ENCODE peak calls at places on chromosomes 7 and 10, in eight cellular contexts. C is gastrocnemius medialis; R is colonic mucosa; F is testis; K is HL-60; X is CD4-positive, alpha-beta memory T cell; G is SJSA1; D is iPS DF 6.9. H is an unnamed sample.

GRCh38 chr10:87696922-87697714 is 37.4 kb downstream of the PAPSS2 start:
- DNase-seq in C (no peak), R (peak; percentile 64), F (no peak), K (no peak), X (peak; percentile 32), G (no peak), D (no peak), H (no peak)

GRCh38 chr10:1398626-1399410 is 338.5 kb downstream of the ADARB2 start:
- DNase-seq in C (no peak), R (peak; percentile 4), F (peak; percentile 9), K (no peak), X (no peak), G (peak; percentile 17), D (no peak), H (no peak)

GRCh38 chr7:2041496-2042367 is 191.0 kb downstream of the MAD1L1 start:
- DNase-seq in C (no peak), R (no peak), F (no peak), K (no peak), X (no peak), G (no peak), D (no peak), H (peak; percentile 4)

GRCh38 chr7:94313926-94314325 is 80.8 kb upstream of the COL1A2 start:
- DNase-seq in C (no peak), R (no peak), F (no peak), K (no peak), X (no peak), G (no peak), D (no peak), H (no peak)

GRCh38 chr7:84117304-84117703 is 77.3 kb downstream of the SEMA3A start:
- DNase-seq in C (no peak), R (no peak), F (no peak), K (no peak), X (no peak), G (no peak), D (no peak), H (no peak)

GRCh38 chr7:95845007-95845406 is 72.7 kb downstream of the DYNC1I1 start:
- DNase-seq in C (no peak), R (no peak), F (no peak), K (no peak), X (no peak), G (no peak), D (no peak), H (no peak)

GRCh38 chr10:28796606-28797512 is 119.5 kb downstream of the BAMBI start:
- DNase-seq in C (no peak), R (no peak), F (peak; percentile 60), K (no peak), X (no peak), G (peak; percentile 70), D (no peak), H (peak; percentile 59)

GRCh38 chr7:151439855-151440798 is at the start of gene CRYGN:
- DNase-seq in C (no peak), R (no peak), F (no peak), K (no peak), X (no peak), G (no peak), D (no peak), H (peak; percentile 47)

GRCh38 chr10:122643931-122644534 is 55.6 kb downstream of the C10orf120 start:
- DNase-seq in C (no peak), R (no peak), F (no peak), K (no peak), X (no peak), G (no peak), D (no peak), H (no peak)

GRCh38 chr7:1229956-1230355 is 2.7 kb upstream of the UNCX start:
- DNase-seq in C (no peak), R (no peak), F (no peak), K (no peak), X (no peak), G (no peak), D (no peak), H (no peak)

GRCh38 chr7:3867847-3868246 is 566.8 kb downstream of the SDK1 start:
- DNase-seq in C (no peak), R (peak; percentile 31), F (no peak), K (no peak), X (no peak), G (no peak), D (no peak), H (peak; percentile 23)

GRCh38 chr7:12951397-12951801 is 264.0 kb downstream of the ARL4A start:
- DNase-seq in C (no peak), R (no peak), F (no peak), K (no peak), X (no peak), G (no peak), D (no peak), H (no peak)

DNA sequence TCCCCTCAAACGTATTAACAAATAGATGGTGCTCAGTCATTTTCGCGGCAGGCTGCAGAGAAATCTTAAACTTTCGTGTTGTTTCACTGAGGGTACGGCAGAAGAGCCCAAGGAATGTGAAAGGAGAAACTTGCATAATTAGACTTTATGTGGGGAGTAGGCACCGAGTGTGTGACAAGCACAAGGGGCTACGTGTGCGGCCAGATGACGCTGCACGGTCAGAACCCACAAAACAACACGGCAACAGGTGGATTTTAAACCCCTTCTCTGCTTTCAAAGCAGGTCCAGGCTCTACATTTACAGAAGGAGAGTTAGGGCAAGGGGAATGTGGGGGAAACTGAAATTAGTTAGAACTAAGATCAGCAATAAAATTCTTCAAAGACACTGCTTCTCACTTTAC is 401 bp upstream of the UCN3 start:
- DNase-seq in C (no peak), R (no peak), F (no peak), K (no peak), X (no peak), G (no peak), D (no peak), H (no peak)
- H3K27me3 ChIP-seq in C (peaks cover 30% of the 10 kb centered on the region), R (no peaks in the 10 kb centered on the region), F (no peaks in the 10 kb centered on the region), K (no peaks in the 10 kb centered on the region), X (no peaks in the 10 kb centered on the region), G (peaks cover 22% of the 10 kb centered on the region), D (no peaks in the 10 kb centered on the region), H (peaks cover 10% of the 10 kb centered on the region)

DNA sequence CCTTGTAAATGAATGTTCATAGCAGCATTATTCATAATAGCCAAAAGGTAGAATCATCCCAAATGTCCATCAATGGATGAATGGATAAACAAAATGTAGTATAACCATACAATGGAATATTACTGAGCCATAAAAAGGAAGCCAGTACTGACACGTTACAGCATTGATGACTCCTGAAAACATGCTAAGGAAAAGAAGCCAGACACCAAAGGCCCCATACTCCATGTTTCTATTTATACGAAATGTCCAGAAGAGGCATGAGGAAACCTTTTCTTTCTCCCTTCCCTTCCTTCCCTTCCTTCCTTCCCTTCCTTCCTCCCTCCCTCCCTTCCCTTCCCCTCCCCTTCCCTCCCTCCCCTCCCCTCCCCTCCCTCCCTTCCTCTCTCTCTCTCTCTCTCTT is 131.9 kb downstream of the JAZF1 start:
- DNase-seq in C (no peak), R (no peak), F (no peak), K (no peak), X (no peak), G (no peak), D (no peak), H (no peak)
- H3K27me3 ChIP-seq in C (no peaks in the 10 kb centered on the region), R (no peaks in the 10 kb centered on the region), F (no peaks in the 10 kb centered on the region), K (no peaks in the 10 kb centered on the region), X (no peaks in the 10 kb centered on the region), G (no peaks in the 10 kb centered on the region), D (no peaks in the 10 kb centered on the region), H (no peaks in the 10 kb centered on the region)

GRCh38 chr7:101382937-101383336 is 20.3 kb downstream of the COL26A1 start:
- DNase-seq in C (no peak), R (no peak), F (no peak), K (no peak), X (no peak), G (no peak), D (no peak), H (no peak)

GRCh38 chr7:101381549-101381948 is 18.9 kb downstream of the COL26A1 start:
- DNase-seq in C (no peak), R (no peak), F (no peak), K (no peak), X (no peak), G (no peak), D (no peak), H (no peak)

GRCh38 chr7:101377189-101377736 is 14.6 kb downstream of the COL26A1 start:
- DNase-seq in C (no peak), R (no peak), F (no peak), K (no peak), X (no peak), G (no peak), D (no peak), H (no peak)

GRCh38 chr7:101378808-101379207 is 16.1 kb downstream of the COL26A1 start:
- DNase-seq in C (no peak), R (no peak), F (no peak), K (no peak), X (no peak), G (no peak), D (no peak), H (no peak)

DNA sequence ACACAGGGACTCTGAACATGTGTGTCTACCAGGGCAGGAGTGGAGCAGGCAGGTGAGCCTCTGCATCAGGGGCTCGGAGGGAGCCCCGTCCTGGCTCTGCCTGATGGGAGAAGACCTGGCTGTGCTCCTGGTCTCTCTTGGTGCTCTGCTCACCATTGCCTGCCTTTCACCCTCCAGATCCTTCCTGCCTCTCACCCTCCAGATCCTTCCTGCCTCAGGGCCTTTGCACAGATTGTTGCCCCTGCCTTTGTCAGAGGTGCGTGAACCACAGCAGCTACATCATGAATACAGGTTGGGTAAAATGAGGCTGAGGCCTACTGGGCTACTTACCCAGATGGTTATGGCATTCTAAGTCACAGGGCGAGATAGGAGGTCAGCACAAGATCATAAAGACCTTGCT is 16.6 kb downstream of the COL26A1 start:
- DNase-seq in C (no peak), R (no peak), F (no peak), K (no peak), X (no peak), G (no peak), D (no peak), H (no peak)
- H3K27me3 ChIP-seq in C (no peaks in the 10 kb centered on the region), R (no peaks in the 10 kb centered on the region), F (no peaks in the 10 kb centered on the region), K (peaks cover 6% of the 10 kb centered on the region), X (no peaks in the 10 kb centered on the region), G (peaks cover 5% of the 10 kb centered on the region), D (no peaks in the 10 kb centered on the region), H (no peaks in the 10 kb centered on the region)

GRCh38 chr7:128920913-128921582 is 10.5 kb upstream of the KCP start:
- DNase-seq in C (no peak), R (no peak), F (no peak), K (no peak), X (no peak), G (no peak), D (no peak), H (no peak)
- H3K27me3 ChIP-seq in C (peaks cover 3% of the 10 kb centered on the region), R (peaks cover 3% of the 10 kb centered on the region), F (no peaks in the 10 kb centered on the region), K (peaks cover 15% of the 10 kb centered on the region), X (no peaks in the 10 kb centered on the region), G (peaks cover 31% of the 10 kb centered on the region), D (peaks cover 11% of the 10 kb centered on the region), H (peaks cover 30% of the 10 kb centered on the region)

H was measured in psoas muscle.